ENCODE peak calls at places on chromosome 10, in five cellular contexts. D, O, X, E and R are unnamed samples.

GRCh38 chr10:21421016-21421415 is 104.5 kb downstream of the SKIDA1 start:
- DNase-seq in D (no peak), O (no peak), X (no peak), E (no peak), R (no peak)

GRCh38 chr10:104253106-104253505 is 1.6 kb upstream of the GSTO1 start:
- DNase-seq in D (no peak), O (no peak), X (no peak), E (no peak), R (no peak)

GRCh38 chr10:101141622-101142532 is 10.8 kb downstream of the TLX1 start:
- DNase-seq in D (peak), O (peak), X (peak), E (peak), R (no peak)

GRCh38 chr10:60974463-60975149 is 30.6 kb upstream of the RHOBTB1 start:
- DNase-seq in D (no peak), O (no peak), X (no peak), E (no peak), R (no peak)

GRCh38 chr10:788796-789748 is 99.6 kb upstream of the DIP2C start:
- DNase-seq in D (peak), O (no peak), X (peak), E (peak), R (peak)

GRCh38 chr10:132685921-132686680 is 99.8 kb downstream of the NKX6-2 start:
- DNase-seq in D (peak), O (no peak), X (no peak), E (no peak), R (no peak)

GRCh38 chr10:28130267-28130666 is 131.4 kb upstream of the ODAD2 start:
- DNase-seq in D (no peak), O (no peak), X (no peak), E (peak), R (no peak)

GRCh38 chr10:97584060-97584797 is at the start of gene HOGA1:
- DNase-seq in D (peak), O (peak), X (peak), E (no peak), R (peak)

GRCh38 chr10:126380352-126381076 is 7.8 kb downstream of the ADAM12 start:
- DNase-seq in D (no peak), O (no peak), X (no peak), E (no peak), R (no peak)

GRCh38 chr10:34156781-34157425 is 658.2 kb downstream of the PARD3 start:
- DNase-seq in D (peak), O (no peak), X (no peak), E (peak), R (peak)

GRCh38 chr10:74058071-74058470 is 60.2 kb downstream of the VCL start:
- DNase-seq in D (no peak), O (no peak), X (no peak), E (no peak), R (no peak)

GRCh38 chr10:35412900-35413491 is 76.7 kb downstream of the CCNY start:
- DNase-seq in D (no peak), O (no peak), X (no peak), E (no peak), R (no peak)

GRCh38 chr10:35413985-35414861 is 77.9 kb downstream of the CCNY start:
- DNase-seq in D (no peak), O (no peak), X (no peak), E (no peak), R (no peak)

GRCh38 chr10:35420044-35420443 is 83.7 kb downstream of the CCNY start:
- DNase-seq in D (no peak), O (no peak), X (no peak), E (no peak), R (no peak)

GRCh38 chr10:35415505-35415904 is 79.2 kb downstream of the CCNY start:
- DNase-seq in D (no peak), O (no peak), X (no peak), E (no peak), R (no peak)

DNA sequence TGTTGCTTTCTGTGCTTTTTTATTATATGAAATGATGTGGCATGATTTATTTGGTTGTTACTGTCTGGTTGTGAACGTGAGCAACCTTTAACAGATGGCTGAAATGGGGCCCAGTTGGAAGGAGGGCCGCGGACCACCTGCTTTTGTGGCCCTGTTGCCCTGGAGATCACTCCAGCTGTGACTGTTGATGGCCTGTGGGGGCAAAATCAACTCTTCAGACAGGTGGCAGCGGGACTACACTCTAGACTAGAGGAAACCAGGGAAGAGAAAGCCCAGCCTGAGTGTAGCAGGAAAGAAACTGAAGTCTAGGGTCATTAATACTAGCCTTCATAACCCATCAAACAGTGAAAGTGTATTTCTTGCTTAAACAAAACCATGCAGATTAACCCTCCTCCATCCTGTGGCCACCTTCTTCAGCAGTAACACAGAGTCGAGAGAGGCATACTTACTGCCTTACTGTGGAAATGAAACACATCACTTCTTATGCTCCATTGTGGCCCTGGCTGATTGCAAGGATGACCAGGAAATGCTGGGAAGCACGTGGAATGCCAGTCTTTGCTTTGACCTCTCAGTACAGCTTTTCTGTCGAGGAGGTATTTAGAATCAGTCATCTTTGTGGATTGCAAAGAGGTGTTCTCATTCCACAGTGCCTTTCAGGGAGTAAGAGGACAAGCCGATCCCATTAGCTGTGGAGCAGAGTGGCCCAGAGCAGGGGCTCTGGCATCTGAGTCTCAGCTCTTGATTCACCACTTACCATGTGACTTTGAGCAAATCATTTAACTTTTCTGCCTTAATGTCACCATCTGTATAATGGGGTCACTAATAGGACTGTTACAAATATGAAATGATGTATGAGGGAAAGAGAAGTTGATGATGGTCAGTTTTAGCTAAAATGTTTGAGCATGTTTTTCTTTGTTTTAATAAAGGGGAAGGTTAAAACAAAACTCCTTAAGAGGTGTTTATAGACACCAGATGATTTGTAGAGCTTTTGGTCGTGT is 80.6 kb downstream of the CCNY start:
- DNase-seq in D (no peak), O (no peak), X (peak), E (no peak), R (no peak)
- H3K27ac ChIP-seq in D (no peak), O (no peak), X (no peak), E (no peak), R (no peak)

DNA sequence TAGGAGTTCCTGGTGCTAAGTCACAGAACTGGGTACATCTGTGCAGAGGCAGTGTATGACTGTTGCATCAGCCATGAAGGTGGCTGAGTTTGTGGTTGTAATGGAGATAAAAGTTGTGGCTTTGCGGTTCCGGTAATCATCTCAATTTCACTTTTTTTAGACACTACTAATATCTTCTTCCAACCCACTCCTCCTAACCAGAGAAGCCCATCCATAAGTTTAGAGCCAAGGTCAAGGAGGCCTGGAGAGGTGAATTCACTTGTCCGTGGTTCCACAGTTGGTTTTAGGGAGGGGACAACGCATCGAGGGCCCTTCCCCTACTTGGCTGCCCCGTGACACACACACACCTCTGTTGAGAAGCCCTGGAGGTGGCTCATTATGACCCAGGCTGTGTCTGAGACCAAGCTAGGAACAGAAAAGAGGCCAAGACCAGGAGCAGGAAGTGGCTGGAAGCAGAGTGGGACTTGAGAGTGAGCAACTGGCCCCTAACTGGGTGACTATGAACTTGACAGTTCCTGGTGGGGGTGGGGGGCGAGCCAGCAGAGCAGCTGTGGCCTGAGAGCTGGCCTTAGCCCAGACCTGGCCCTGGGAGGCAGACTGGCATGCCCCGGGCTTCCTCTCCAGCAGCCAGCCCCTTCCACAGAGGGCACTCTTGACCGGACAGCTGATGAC is 66.8 kb upstream of the COL13A1 start:
- DNase-seq in D (no peak), O (no peak), X (no peak), E (no peak), R (no peak)
- H3K27ac ChIP-seq in D (no peak), O (no peak), X (no peak), E (no peak), R (no peak)

DNA sequence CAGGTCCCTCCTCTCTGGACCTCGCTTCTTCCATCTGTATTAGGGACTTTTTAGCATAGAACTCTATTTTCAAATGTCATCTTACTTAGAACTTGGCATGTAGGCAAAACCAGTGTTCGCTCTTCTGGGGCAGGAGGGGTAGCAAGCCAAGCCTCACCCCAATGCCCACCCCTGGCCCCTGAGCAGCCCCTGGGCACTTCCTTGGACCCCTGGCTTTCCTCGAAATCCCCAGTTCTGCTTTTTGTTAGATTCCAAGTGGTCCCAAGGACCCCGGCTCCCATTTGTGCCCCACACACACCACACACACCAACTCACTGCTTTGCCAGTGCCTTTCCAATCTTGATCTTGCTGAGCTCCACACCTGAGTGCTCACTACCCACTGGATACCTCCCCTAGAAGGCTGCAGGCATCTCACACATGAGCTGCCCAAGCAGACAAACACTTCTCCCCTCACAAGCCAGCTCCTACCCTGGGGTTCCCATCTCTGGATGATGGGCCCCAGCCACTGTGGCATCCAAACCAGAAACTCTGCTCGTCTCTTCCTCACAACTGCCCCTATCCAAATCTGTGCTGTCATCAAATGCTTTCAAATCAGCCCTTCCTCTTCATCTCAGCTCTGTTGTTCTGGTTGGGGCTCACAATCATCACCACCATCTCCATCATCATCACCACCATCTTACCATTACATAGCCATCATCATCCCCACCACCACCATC is 167.9 kb upstream of the ZMIZ1 start:
- DNase-seq in D (no peak), O (no peak), X (no peak), E (no peak), R (no peak)
- H3K27ac ChIP-seq in D (no peak), O (no peak), X (no peak), E (no peak), R (no peak)

DNA sequence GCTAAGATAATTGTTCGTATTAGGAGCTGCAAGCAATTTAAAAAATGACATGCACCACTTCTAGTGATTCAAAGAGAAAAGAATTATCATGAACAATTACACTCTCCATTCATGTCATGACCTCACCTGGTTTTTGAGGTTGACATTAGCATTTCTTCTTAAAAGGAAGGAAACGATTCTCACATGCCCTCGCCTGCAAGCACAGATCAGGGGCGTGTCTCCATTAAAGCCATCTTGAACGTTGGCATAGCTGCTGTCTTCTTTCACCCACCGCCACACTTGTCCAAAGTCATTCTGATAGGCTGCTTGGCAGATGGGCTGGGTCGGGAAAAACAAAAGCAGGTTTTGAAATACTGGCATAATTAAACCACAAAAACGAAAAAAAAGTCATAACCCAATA is 19.9 kb downstream of the ANKRD22 start:
- DNase-seq in D (no peak), O (no peak), X (no peak), E (no peak), R (no peak)
- H3K27ac ChIP-seq in D (no peak), O (no peak), X (no peak), E (no peak), R (no peak)

DNA sequence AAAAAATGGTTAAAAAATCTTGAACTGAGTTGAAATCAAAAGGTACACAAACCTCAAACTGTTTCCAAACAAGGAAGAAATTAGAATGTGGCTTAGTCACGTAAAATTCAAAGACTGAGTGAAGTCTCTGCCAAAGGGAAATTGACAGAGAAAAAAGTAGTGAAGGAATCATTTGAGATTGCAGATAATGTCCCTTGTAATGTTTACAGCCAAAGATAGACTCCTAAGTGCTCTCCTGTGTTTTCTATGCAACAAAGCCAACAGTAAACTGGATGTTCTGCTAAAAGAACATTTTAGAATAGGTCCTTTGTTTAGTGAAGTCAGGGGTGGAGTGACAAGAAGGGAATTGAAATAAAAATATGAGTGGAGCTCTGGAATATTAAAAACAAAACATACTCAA is 117.9 kb downstream of the ITGA8 start:
- DNase-seq in D (no peak), O (no peak), X (no peak), E (no peak), R (no peak)
- H3K27ac ChIP-seq in D (no peak), O (no peak), X (no peak), E (no peak), R (no peak)